ENCODE peak calls at places on chromosome 17, in nine cellular contexts. E, T, G, D, C, L, K, O and W are unnamed samples.

GRCh38 chr17:48025904-48026502 is 11.6 kb downstream of the COPZ2 start:
- DNase-seq in C (no peak), K (no peak), O (no peak), L (no peak), T (no peak), E (peak), D (no peak), G (no peak), W (no peak)

GRCh38 chr17:64024781-64025731 is 4.6 kb upstream of the ICAM2 start:
- DNase-seq in L (peak), O (no peak), T (no peak), G (no peak), C (no peak), D (no peak), E (no peak), K (no peak), W (peak)

GRCh38 chr17:77644181-77644972 is 314.1 kb upstream of the TNRC6C start:
- DNase-seq in G (no peak), T (no peak), D (no peak), E (no peak), C (no peak), K (no peak), L (no peak), O (no peak), W (no peak)

GRCh38 chr17:12637015-12637414 is 28.7 kb upstream of the MYOCD start:
- DNase-seq in D (peak), O (no peak), T (peak), G (no peak), L (no peak), C (peak), K (no peak), E (no peak), W (peak)

GRCh38 chr17:70295329-70295728 is 126.0 kb downstream of the KCNJ2 start:
- DNase-seq in O (no peak), T (no peak), K (no peak), C (no peak), E (no peak), L (no peak), G (no peak), D (no peak), W (no peak)

GRCh38 chr17:62187681-62188080 is 122.6 kb upstream of the MED13 start:
- DNase-seq in L (peak), G (no peak), C (no peak), K (no peak), D (peak), T (no peak), O (no peak), E (no peak), W (peak)

GRCh38 chr17:80766290-80766689 is 221.7 kb downstream of the RPTOR start:
- DNase-seq in L (no peak), G (no peak), K (no peak), C (no peak), O (no peak), T (no peak), D (no peak), E (no peak), W (no peak)

GRCh38 chr17:3919123-3919624 is 2.9 kb upstream of the P2RX1 start:
- DNase-seq in C (no peak), L (no peak), D (no peak), T (no peak), O (peak), G (no peak), E (no peak), K (no peak), W (no peak)

GRCh38 chr17:53101706-53102105 is 721.0 kb upstream of the KIF2B start:
- DNase-seq in C (no peak), L (no peak), G (no peak), T (no peak), O (no peak), D (no peak), E (no peak), K (no peak), W (no peak)

GRCh38 chr17:30788918-30789317 is 35.6 kb downstream of the CRLF3 start:
- DNase-seq in C (no peak), T (peak), L (no peak), G (no peak), O (no peak), D (no peak), K (no peak), E (no peak), W (no peak)

GRCh38 chr17:3812771-3813170 is 11.8 kb upstream of the ITGAE start:
- DNase-seq in O (no peak), K (no peak), T (no peak), C (no peak), D (no peak), L (no peak), G (no peak), E (peak), W (no peak)

GRCh38 chr17:28468781-28469180 is 4.7 kb upstream of the SLC13A2 start:
- DNase-seq in D (no peak), E (no peak), K (peak), L (no peak), C (no peak), O (no peak), T (no peak), G (no peak), W (no peak)

GRCh38 chr17:28494445-28495188 is 11.5 kb upstream of the FOXN1 start:
- DNase-seq in L (peak), K (peak), T (peak), D (peak), E (peak), C (peak), G (peak), O (peak), W (peak)

GRCh38 chr17:26774291-26775218 is 519.4 kb upstream of the WSB1 start:
- DNase-seq in O (no peak), K (no peak), L (no peak), E (no peak), T (no peak), C (no peak), D (no peak), G (peak), W (no peak)

GRCh38 chr17:7029659-7030058 is 6.2 kb upstream of the SLC16A13 start:
- DNase-seq in K (no peak), C (no peak), G (no peak), T (no peak), E (no peak), D (no peak), L (no peak), O (no peak), W (no peak)

GRCh38 chr17:14792751-14793150 is 472.4 kb downstream of the PMP22 start:
- DNase-seq in E (no peak), O (no peak), K (no peak), D (no peak), T (peak), L (peak), C (no peak), G (no peak), W (peak)

GRCh38 chr17:76458580-76459490 is 5.9 kb upstream of the UBE2O start:
- DNase-seq in L (peak), C (no peak), O (peak), K (peak), G (peak), D (no peak), T (peak), E (peak), W (peak)

GRCh38 chr17:77297693-77298666 is 157.2 kb downstream of the SEC14L1 start:
- DNase-seq in K (no peak), T (no peak), O (no peak), L (no peak), E (no peak), G (no peak), C (no peak), D (no peak), W (no peak)

GRCh38 chr17:5049314-5049819 is 14.1 kb upstream of the SLC52A1 start:
- DNase-seq in T (no peak), L (no peak), E (no peak), K (no peak), C (no peak), D (no peak), G (no peak), O (no peak), W (no peak)

GRCh38 chr17:1643999-1644492 is 1.5 kb downstream of the SCARF1 start:
- DNase-seq in T (no peak), O (no peak), K (peak), L (no peak), C (no peak), E (no peak), D (no peak), G (peak), W (no peak)

GRCh38 chr17:2050871-2051387 is 4.0 kb upstream of the HIC1 start:
- DNase-seq in G (no peak), E (peak), K (no peak), T (no peak), C (no peak), L (no peak), D (no peak), O (no peak), W (peak)

GRCh38 chr17:17692353-17693252 is 11.3 kb downstream of the RAI1 start:
- DNase-seq in G (no peak), D (no peak), T (no peak), O (no peak), L (no peak), E (no peak), K (no peak), C (no peak), W (no peak)

GRCh38 chr17:20989991-20990855 is 52.6 kb downstream of the USP22 start:
- DNase-seq in G (peak), C (no peak), O (no peak), D (no peak), T (no peak), L (no peak), K (no peak), E (no peak), W (no peak)

GRCh38 chr17:57519199-57519598 is 225.9 kb downstream of the CCDC182 start:
- DNase-seq in L (no peak), K (no peak), D (no peak), G (no peak), E (no peak), T (no peak), O (no peak), C (peak), W (no peak)

DNA sequence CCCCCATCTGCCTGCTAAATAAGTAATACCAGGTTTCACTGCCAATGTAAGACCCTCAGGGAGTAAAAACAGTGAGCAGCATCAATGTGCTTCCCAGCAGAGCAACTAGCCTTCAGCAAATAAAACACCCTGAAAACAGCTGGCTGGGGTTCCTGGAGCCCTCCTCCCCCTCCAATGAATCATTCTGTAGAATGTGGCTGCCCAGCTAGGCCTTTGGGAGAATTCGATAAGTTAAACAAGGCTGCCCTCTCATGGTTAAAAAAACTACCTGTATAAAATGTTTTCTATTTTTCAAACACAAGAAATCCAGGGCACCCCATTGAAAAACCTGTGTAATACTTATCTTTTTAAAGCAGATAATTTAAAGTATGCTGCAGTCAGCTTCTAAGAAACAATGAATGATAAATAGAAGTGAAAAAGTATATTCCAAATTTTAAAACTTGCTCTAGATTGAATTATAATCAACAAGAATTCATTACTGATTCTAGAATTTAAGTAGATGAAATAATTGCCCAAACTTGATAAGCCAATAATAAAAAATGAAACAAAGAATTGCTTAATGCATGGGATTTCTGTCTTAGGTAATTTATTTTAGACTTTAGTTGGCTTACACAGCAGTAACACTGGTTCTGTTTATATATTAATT is 9.4 kb upstream of the TOM1L1 start:
- DNase-seq in K (peak), T (peak), C (no peak), E (no peak), G (no peak), O (no peak), D (peak), L (peak), W (peak)
- TF ChIP-seq CTCF in K (no peak), T (peak), C (peak), E (no peak), G (peak), O (peak), D (peak), L (peak), W (peak)

GRCh38 chr17:35749560-35750412 is 3.3 kb downstream of the GAS2L2 start:
- DNase-seq in O (no peak), C (no peak), T (no peak), E (no peak), D (no peak), K (no peak), L (no peak), G (no peak), W (no peak)
- TF ChIP-seq CTCF in O (no peak), C (no peak), T (no peak), E (no peak), D (no peak), K (no peak), L (no peak), G (no peak), W (no peak)

DNA sequence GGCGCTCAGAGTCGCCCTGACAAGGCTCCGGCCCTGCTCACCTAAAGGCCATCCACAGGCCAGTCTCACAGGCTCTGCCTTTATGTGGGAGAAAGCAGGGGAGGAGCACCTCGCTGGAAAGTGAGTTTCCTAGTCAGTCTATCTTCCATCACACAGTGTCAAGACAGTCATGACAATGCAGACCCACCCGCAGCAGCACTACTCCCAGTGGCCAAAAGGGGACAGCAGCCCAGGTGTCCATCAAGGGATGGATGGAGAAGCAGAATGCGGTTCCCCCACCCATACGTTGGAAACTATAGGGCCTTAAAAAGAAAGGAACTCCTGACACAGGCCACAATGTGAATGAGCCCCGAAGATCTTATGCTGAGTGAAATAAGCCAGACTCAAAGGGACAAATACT is 226.8 kb downstream of the ENGASE start:
- DNase-seq in E (no peak), D (no peak), O (no peak), T (no peak), C (no peak), G (no peak), K (no peak), L (no peak), W (no peak)
- TF ChIP-seq CTCF in E (no peak), D (no peak), O (no peak), T (no peak), C (no peak), G (no peak), K (no peak), L (no peak), W (no peak)

GRCh38 chr17:41496803-41497484 is 7.2 kb upstream of the KRT36 start:
- DNase-seq in T (no peak), O (peak), K (peak), D (peak), G (peak), E (peak), C (peak), L (peak), W (peak)
- TF ChIP-seq CTCF in T (peak), O (peak), K (peak), D (peak), G (peak), E (no peak), C (peak), L (peak), W (peak)